ENCODE peak calls at places on chromosomes 3 and 15, in eight cellular contexts. O is SK-N-MC, C is breast epithelium, E is endothelial cell of umbilical vein, N is HCT116, B is SK-N-SH, X is Panc1, G is stomach. U is an unnamed sample.

GRCh38 chr15:68441045-68441743 is 9.2 kb upstream of the ITGA11 start:
- DNase-seq in O (no peak), C (no peak), E (no peak), N (no peak), B (no peak), X (no peak), G (no peak), U (no peak)

GRCh38 chr3:99023590-99024192 is 122.2 kb upstream of the DCBLD2 start:
- DNase-seq in O (peak; percentile 35), C (no peak), E (peak; percentile 66), N (peak; percentile 22), B (peak; percentile 36), X (no peak), G (no peak), U (no peak)

GRCh38 chr3:172135185-172135584 is 95.8 kb downstream of the FNDC3B start:
- DNase-seq in O (no peak), C (no peak), E (peak; percentile 47), N (no peak), B (no peak), X (no peak), G (no peak), U (no peak)

GRCh38 chr3:4981160-4981687 is 2.0 kb downstream of the BHLHE40 start:
- DNase-seq in O (no peak), C (no peak), E (peak; percentile 52), N (no peak), B (no peak), X (no peak), G (no peak), U (no peak)

GRCh38 chr3:170410428-170411029 is 8.1 kb upstream of the CLDN11 start:
- DNase-seq in O (peak; percentile 10), C (no peak), E (peak; percentile 50), N (peak; percentile 18), B (no peak), X (peak; percentile 15), G (no peak), U (no peak)

GRCh38 chr3:172140499-172141391 is 101.4 kb downstream of the FNDC3B start:
- DNase-seq in O (peak; percentile 91), C (no peak), E (peak; percentile 96), N (no peak), B (no peak), X (peak; percentile 95), G (no peak), U (peak; percentile 58)

GRCh38 chr3:13144163-13145023 is 71.2 kb upstream of the IQSEC1 start:
- DNase-seq in O (no peak), C (peak; percentile 44), E (no peak), N (no peak), B (no peak), X (no peak), G (no peak), U (no peak)

GRCh38 chr3:10848261-10848660 is 32.2 kb downstream of the SLC6A11 start:
- DNase-seq in O (no peak), C (no peak), E (no peak), N (no peak), B (no peak), X (no peak), G (no peak), U (no peak)

GRCh38 chr3:50584391-50584790 is 15.1 kb downstream of the HEMK1 start:
- DNase-seq in O (no peak), C (no peak), E (no peak), N (no peak), B (no peak), X (no peak), G (no peak), U (no peak)

GRCh38 chr3:46921041-46921440 is 43.5 kb downstream of the PTH1R start:
- DNase-seq in O (no peak), C (no peak), E (no peak), N (no peak), B (no peak), X (no peak), G (no peak), U (no peak)

GRCh38 chr15:61893146-61893545 is 167.1 kb downstream of the VPS13C start:
- DNase-seq in O (no peak), C (no peak), E (no peak), N (no peak), B (no peak), X (no peak), G (no peak), U (no peak)

GRCh38 chr3:73801444-73801843 is 176.7 kb upstream of the PDZRN3 start:
- DNase-seq in O (no peak), C (no peak), E (no peak), N (no peak), B (no peak), X (no peak), G (no peak), U (no peak)

GRCh38 chr15:74722591-74722990 is 2.7 kb downstream of the CYP1A1 start:
- DNase-seq in O (no peak), C (no peak), E (no peak), N (no peak), B (no peak), X (no peak), G (no peak), U (no peak)

GRCh38 chr3:149393355-149394165 is 16.1 kb upstream of the TM4SF1 start:
- DNase-seq in O (no peak), C (peak; percentile 69), E (peak; percentile 88), N (peak; percentile 72), B (peak; percentile 68), X (no peak), G (peak; percentile 84), U (no peak)

GRCh38 chr3:9196009-9196408 is 53.4 kb downstream of the SRGAP3 start:
- DNase-seq in O (no peak), C (no peak), E (no peak), N (no peak), B (no peak), X (no peak), G (no peak), U (no peak)

GRCh38 chr3:171783086-171783485 is 27.2 kb downstream of the PLD1 start:
- DNase-seq in O (no peak), C (no peak), E (no peak), N (no peak), B (no peak), X (no peak), G (no peak), U (no peak)

DNA sequence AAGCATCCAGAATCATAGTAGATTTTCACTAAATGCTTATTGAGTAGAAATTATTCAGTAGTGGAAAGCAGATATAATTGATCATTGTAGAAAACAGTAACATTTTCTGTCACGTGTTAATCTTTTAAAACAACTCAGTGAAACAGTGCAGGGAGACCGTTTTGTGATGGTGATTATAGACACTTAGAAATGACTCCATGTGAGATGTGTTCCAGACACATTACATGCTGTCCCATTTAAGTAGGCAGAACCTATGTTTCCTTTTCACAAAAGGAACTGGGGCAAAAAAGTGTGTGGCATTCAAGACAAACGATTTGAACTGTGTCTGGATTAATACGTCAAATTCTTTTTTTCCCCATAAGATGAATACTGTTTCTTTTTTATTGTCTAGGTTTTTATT is 126.5 kb downstream of the TCF12 start:
- DNase-seq in O (no peak), C (no peak), E (no peak), N (no peak), B (no peak), X (no peak), G (no peak), U (no peak)
- TF ChIP-seq POLR2AphosphoS5 in O (no peak), C (no peak), E (no peak), N (no peak), B (no peak), X (no peak), G (no peak), U (no peak)

DNA sequence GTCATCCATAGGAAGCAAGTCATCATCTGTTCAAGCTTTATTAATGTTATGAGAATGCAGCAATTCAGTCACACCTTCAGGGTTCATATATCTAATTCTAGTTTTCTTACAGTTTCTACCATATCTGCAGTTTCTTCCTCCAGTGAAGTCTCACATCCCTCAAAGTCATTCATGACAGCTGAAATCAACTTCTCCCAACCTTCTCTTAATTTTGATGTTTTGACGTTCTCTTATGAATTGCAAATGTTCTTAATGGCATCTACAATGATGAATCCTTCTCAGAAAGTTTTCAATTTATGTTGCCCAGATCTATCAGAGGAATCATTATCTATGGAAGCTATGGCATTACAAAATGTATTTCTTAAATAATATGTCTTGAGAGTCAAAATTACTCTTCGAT is 210.4 kb upstream of the ZBTB20 start:
- DNase-seq in O (no peak), C (no peak), E (no peak), N (no peak), B (no peak), X (no peak), G (no peak), U (no peak)
- TF ChIP-seq POLR2AphosphoS5 in O (no peak), C (no peak), E (no peak), N (no peak), B (no peak), X (no peak), G (no peak), U (no peak)

GRCh38 chr15:63473007-63473748 is 31.2 kb upstream of the USP3 start:
- DNase-seq in O (no peak), C (no peak), E (no peak), N (no peak), B (no peak), X (no peak), G (no peak), U (peak; percentile 36)

GRCh38 chr15:63473749-63473998 is 30.7 kb upstream of the USP3 start:
- DNase-seq in O (no peak), C (no peak), E (no peak), N (no peak), B (no peak), X (no peak), G (no peak), U (no peak)

GRCh38 chr15:63475670-63476069 is 28.7 kb upstream of the USP3 start:
- DNase-seq in O (no peak), C (no peak), E (no peak), N (no peak), B (no peak), X (no peak), G (no peak), U (no peak)

GRCh38 chr15:63474810-63475316 is 29.5 kb upstream of the USP3 start:
- DNase-seq in O (no peak), C (no peak), E (no peak), N (no peak), B (no peak), X (no peak), G (peak; percentile 44), U (peak; percentile 77)

DNA sequence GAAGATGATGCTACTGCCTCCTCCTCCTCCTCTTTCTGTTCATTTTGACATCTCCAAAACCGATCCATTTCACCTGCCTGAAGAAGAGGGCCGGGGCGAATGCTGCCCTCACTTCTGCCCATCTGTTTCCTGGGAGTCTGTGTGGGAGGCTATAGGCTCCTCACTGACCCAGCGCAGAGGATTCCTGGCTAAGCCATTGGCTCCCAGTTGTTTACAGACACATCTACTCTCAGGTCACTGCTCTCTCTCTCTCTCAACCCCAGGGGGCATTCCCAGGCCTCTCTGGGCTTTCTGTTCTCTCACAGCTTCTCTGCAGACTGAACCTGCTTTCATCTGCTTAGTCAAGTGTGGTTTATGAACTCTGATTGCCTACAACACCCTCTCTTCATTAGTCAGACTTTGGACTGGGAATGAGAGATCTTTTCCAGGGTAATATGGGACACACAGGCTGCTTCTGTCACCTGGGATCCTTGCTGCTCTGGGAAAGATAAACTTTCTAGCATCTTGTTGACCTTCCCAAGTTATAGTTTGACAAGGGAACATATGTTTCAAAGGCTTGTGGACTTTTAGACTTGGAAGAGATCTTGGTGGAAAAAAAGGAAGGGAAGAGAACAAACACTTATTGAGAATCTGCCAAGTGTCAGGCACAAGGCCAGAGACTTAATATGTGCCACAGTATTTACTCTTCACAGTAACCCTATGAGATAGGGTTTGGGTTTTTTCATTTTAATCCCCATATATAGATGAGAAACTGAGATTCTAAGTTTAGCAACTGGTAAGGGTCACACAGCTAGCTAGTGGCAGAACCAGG is 30.2 kb upstream of the USP3 start:
- DNase-seq in O (no peak), C (no peak), E (no peak), N (no peak), B (no peak), X (no peak), G (peak; percentile 75), U (peak; percentile 86)
- TF ChIP-seq POLR2AphosphoS5 in O (no peak), C (no peak), E (no peak), N (no peak), B (no peak), X (no peak), G (peak; percentile 7), U (peak; percentile 91)

GRCh38 chr3:71681224-71681668 is 44.0 kb downstream of the EIF4E3 start:
- DNase-seq in O (peak; percentile 72), C (peak; percentile 70), E (peak; percentile 73), N (peak; percentile 8), B (no peak), X (peak; percentile 7), G (peak; percentile 57), U (peak; percentile 61)
- TF ChIP-seq POLR2AphosphoS5 in O (no peak), C (peak; percentile 46), E (no peak), N (no peak), B (no peak), X (no peak), G (no peak), U (peak; percentile 19)